ENCODE peak calls at places on chromosome X, in nine cellular contexts. S, G, P, H, N, U, B, Z and F are unnamed samples.

GRCh38 chrX:68420559-68420958 is 12.7 kb downstream of the OPHN1 start:
- DNase-seq in Z (no peak), U (peak; percentile 62), B (no peak), N (no peak), G (no peak), S (peak; percentile 17), P (no peak), H (no peak), F (no peak)

GRCh38 chrX:153446636-153446936 is 730 bp upstream of the TREX2 start:
- DNase-seq in G (no peak), P (no peak), N (no peak), B (no peak), U (no peak), H (no peak), Z (no peak), S (no peak), F (no peak)

GRCh38 chrX:33134164-33134563 is 77.2 kb downstream of the DMD start:
- DNase-seq in B (no peak), S (no peak), P (no peak), G (no peak), N (no peak), U (no peak), H (no peak), Z (no peak), F (no peak)

GRCh38 chrX:357693-358471 is 28.8 kb downstream of the PPP2R3B start:
- DNase-seq in G (no peak), P (no peak), U (no peak), Z (no peak), S (no peak), B (no peak), H (no peak), N (no peak), F (no peak)

GRCh38 chrX:7318661-7319060 is 170.7 kb upstream of the PUDP start:
- DNase-seq in U (no peak), B (no peak), N (no peak), H (no peak), Z (no peak), P (no peak), G (no peak), S (no peak), F (no peak)

GRCh38 chrX:47723689-47724088 is 64.7 kb upstream of the UXT start:
- DNase-seq in N (no peak), B (no peak), Z (no peak), P (no peak), U (no peak), H (no peak), S (no peak), G (no peak), F (no peak)

GRCh38 chrX:78106651-78106986 is 2.6 kb downstream of the PGK1 start:
- DNase-seq in Z (no peak), G (no peak), B (no peak), P (no peak), N (no peak), H (no peak), U (no peak), S (no peak), F (no peak)

GRCh38 chrX:97057349-97057909 is 173.7 kb downstream of the RPA4 start:
- DNase-seq in G (no peak), P (no peak), S (no peak), Z (no peak), N (no peak), H (no peak), B (no peak), U (no peak), F (no peak)

GRCh38 chrX:38452603-38453002 is 100.2 kb downstream of the OTC start:
- DNase-seq in B (no peak), N (no peak), G (no peak), S (no peak), Z (no peak), H (no peak), P (no peak), U (no peak), F (no peak)

GRCh38 chrX:127649011-127649410 is 403.2 kb downstream of the ACTRT1 start:
- DNase-seq in U (no peak), P (no peak), H (no peak), Z (no peak), G (no peak), B (no peak), N (no peak), S (no peak), F (no peak)
- H3K4me3 ChIP-seq in U (no peak overlapping the region), P (no peak overlapping the region), H (no peak overlapping the region), Z (no peak overlapping the region), G (no peak overlapping the region), B (no peak overlapping the region), N (no peak overlapping the region), S (no peak overlapping the region), F (no peak overlapping the region)

GRCh38 chrX:19040373-19040772 is 56.5 kb upstream of the PHKA2 start:
- DNase-seq in G (no peak), B (no peak), P (peak; percentile 4), N (no peak), Z (no peak), S (no peak), H (no peak), U (peak; percentile 10), F (no peak)
- TF ChIP-seq CTCF in G (no peak), B (peak; percentile 37), P (peak; percentile 44), N (no peak), Z (no peak), S (no peak), H (peak; percentile 8), U (peak; percentile 29), F (peak; percentile 33)

GRCh38 chrX:131072871-131073571 is 14.9 kb downstream of the ARHGAP36 start:
- DNase-seq in G (no peak), S (no peak), B (no peak), P (no peak), N (no peak), H (no peak), Z (no peak), U (no peak), F (no peak)
- H3K4me3 ChIP-seq in G (no peak overlapping the region), S (no peak overlapping the region), B (no peak overlapping the region), P (no peak overlapping the region), N (no peak overlapping the region), H (no peak overlapping the region), Z (no peak overlapping the region), U (no peak overlapping the region), F (no peak overlapping the region)

GRCh38 chrX:86012188-86012587 is 35.2 kb downstream of the CHM start:
- DNase-seq in N (no peak), H (no peak), Z (no peak), S (no peak), P (no peak), B (no peak), U (no peak), G (no peak), F (no peak)
- TF ChIP-seq CTCF in N (no peak), H (no peak), Z (no peak), S (no peak), P (no peak), B (no peak), U (no peak), G (no peak), F (no peak)

GRCh38 chrX:118974908-118975671 is 672 bp downstream of the LONRF3 start:
- DNase-seq in U (no peak), P (no peak), Z (no peak), N (peak; percentile 76), S (peak; percentile 31), B (no peak), G (peak; percentile 62), H (no peak), F (no peak)

GRCh38 chrX:118975831-118976598 is 1.6 kb downstream of the LONRF3 start:
- DNase-seq in U (peak; percentile 11), H (no peak), Z (no peak), N (peak; percentile 85), P (no peak), B (no peak), G (peak; percentile 65), S (peak; percentile 77), F (no peak)

GRCh38 chrX:118973389-118974087 is 880 bp upstream of the LONRF3 start:
- DNase-seq in B (no peak), G (peak; percentile 23), N (no peak), U (no peak), H (no peak), S (peak; percentile 40), Z (no peak), P (no peak), F (no peak)

GRCh38 chrX:118976599-118977340 is 2.4 kb downstream of the LONRF3 start:
- DNase-seq in U (no peak), P (no peak), S (peak; percentile 23), B (no peak), N (peak; percentile 78), G (peak; percentile 75), Z (no peak), H (no peak), F (no peak)

DNA sequence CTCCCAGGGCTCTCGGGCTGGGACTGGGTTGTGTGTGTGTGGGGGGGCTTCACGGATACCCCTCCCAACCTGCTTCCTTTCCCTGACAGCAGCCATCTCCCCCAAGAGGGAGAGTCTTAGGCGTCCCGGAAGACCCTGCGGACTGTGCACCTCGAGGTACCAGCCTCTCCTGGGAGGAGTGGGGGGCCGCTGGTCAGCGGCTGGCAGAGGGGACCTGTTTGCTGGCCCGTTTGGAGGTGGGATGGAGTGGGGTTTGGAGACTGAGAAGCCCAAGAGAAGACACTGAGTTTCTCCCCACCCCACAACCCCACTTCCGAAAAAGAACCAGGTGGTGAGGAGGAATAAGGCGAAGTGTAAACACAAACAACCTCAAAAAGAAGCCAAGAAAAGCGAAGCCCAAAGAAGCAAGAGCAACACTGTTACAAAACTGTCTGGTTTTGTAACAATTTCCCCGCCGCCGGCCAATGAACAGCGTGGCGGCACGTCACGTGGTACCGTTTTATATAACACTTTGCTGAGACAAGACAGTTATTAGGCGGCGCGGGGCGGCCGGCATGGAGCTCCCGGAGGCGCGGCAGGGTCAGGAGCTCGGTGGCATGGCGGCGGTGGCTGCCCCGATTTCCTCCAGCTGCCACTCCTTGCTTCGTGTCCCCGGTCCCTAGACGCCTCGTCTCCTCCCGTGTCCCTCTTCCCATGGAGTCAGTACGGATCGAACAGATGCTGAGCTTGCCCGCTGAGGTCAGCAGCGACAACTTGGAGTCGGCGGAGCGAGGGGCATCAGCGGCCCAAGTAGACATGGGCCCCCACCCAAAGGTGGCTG is at the start of gene LONRF3:
- DNase-seq in P (no peak), U (peak; percentile 41), N (peak; percentile 86), B (no peak), Z (no peak), H (no peak), S (peak; percentile 83), G (peak; percentile 80), F (no peak)
- H3K4me3 ChIP-seq in P (peak within 1 kb of the TSS; percentile 39), U (peak within 1 kb of the TSS; percentile 31), N (peak within 1 kb of the TSS; percentile 78), B (peak within 1 kb of the TSS; percentile 20), Z (no peak within 1 kb of the TSS), H (no peak within 1 kb of the TSS), S (peak within 1 kb of the TSS; percentile 33), G (peak within 1 kb of the TSS; percentile 48), F (peak within 1 kb of the TSS; percentile 65)